ENCODE peak calls at places on chromosomes 11 and 22, in eight cellular contexts. R, T, N, Q, M, J, E and Y are unnamed samples.

GRCh38 chr11:93570759-93571413 is 27.7 kb upstream of the SMCO4 start:
- DNase-seq in R (no peak), T (no peak), N (peak), Q (peak), M (no peak), J (peak), E (no peak), Y (no peak)

GRCh38 chr11:9823439-9823838 is 159.6 kb downstream of the SWAP70 start:
- DNase-seq in R (no peak), T (no peak), N (no peak), Q (no peak), M (no peak), J (no peak), E (no peak), Y (no peak)

GRCh38 chr11:103959279-103959930 is 77.0 kb upstream of the DDI1 start:
- DNase-seq in R (no peak), T (no peak), N (no peak), Q (no peak), M (no peak), J (peak), E (no peak), Y (no peak)

GRCh38 chr11:133934599-133935550 is 21.9 kb downstream of the IGSF9B start:
- DNase-seq in R (peak), T (no peak), N (no peak), Q (no peak), M (no peak), J (peak), E (no peak), Y (no peak)

GRCh38 chr11:57318178-57318577 is 6.6 kb downstream of the TNKS1BP1 start:
- DNase-seq in R (no peak), T (no peak), N (no peak), Q (no peak), M (no peak), J (peak), E (no peak), Y (no peak)

GRCh38 chr22:28395920-28396447 is 283.7 kb downstream of the TTC28 start:
- DNase-seq in R (no peak), T (no peak), N (no peak), Q (peak), M (no peak), J (peak), E (no peak), Y (no peak)

GRCh38 chr11:14036495-14036894 is 74.0 kb downstream of the SPON1 start:
- DNase-seq in R (no peak), T (no peak), N (no peak), Q (no peak), M (no peak), J (no peak), E (no peak), Y (no peak)

GRCh38 chr11:134792044-134792443 is 380.0 kb upstream of the B3GAT1 start:
- DNase-seq in R (no peak), T (no peak), N (no peak), Q (no peak), M (no peak), J (no peak), E (no peak), Y (no peak)

GRCh38 chr22:17559188-17559587 is 4.1 kb upstream of the SLC25A18 start:
- DNase-seq in R (no peak), T (no peak), N (no peak), Q (no peak), M (no peak), J (no peak), E (no peak), Y (no peak)

GRCh38 chr11:9565822-9566560 is 7.5 kb upstream of the WEE1 start:
- DNase-seq in R (peak), T (no peak), N (peak), Q (peak), M (peak), J (peak), E (no peak), Y (no peak)

GRCh38 chr11:1384206-1384965 is 5.3 kb upstream of the BRSK2 start:
- DNase-seq in R (no peak), T (no peak), N (no peak), Q (no peak), M (no peak), J (no peak), E (no peak), Y (no peak)

GRCh38 chr11:116193321-116194114 is 579.3 kb downstream of the BUD13 start:
- DNase-seq in R (no peak), T (peak), N (peak), Q (peak), M (peak), J (peak), E (no peak), Y (peak)

GRCh38 chr22:44202261-44202789 is 21.6 kb downstream of the PARVG start:
- DNase-seq in R (no peak), T (no peak), N (peak), Q (no peak), M (no peak), J (peak), E (no peak), Y (no peak)

GRCh38 chr11:111871693-111872161 is 346 bp upstream of the ALG9 start:
- DNase-seq in R (no peak), T (no peak), N (no peak), Q (no peak), M (no peak), J (no peak), E (no peak), Y (no peak)

GRCh38 chr11:114295676-114296081 is 520 bp upstream of the NNMT start:
- DNase-seq in R (no peak), T (no peak), N (no peak), Q (no peak), M (no peak), J (no peak), E (peak), Y (no peak)

GRCh38 chr11:94558468-94558867 is 8.7 kb upstream of the PIWIL4 start:
- DNase-seq in R (no peak), T (no peak), N (no peak), Q (no peak), M (no peak), J (no peak), E (no peak), Y (no peak)

GRCh38 chr11:78039391-78039918 is 16.4 kb upstream of the KCTD14 start:
- DNase-seq in R (no peak), T (no peak), N (no peak), Q (no peak), M (no peak), J (no peak), E (no peak), Y (no peak)

GRCh38 chr22:45830531-45831245 is 146.3 kb downstream of the WNT7B start:
- DNase-seq in R (no peak), T (no peak), N (no peak), Q (no peak), M (no peak), J (peak), E (no peak), Y (no peak)

GRCh38 chr22:23874871-23875270 is 17.2 kb downstream of the SLC2A11 start:
- DNase-seq in R (no peak), T (no peak), N (no peak), Q (no peak), M (no peak), J (no peak), E (no peak), Y (no peak)

GRCh38 chr11:41451011-41451410 is 8.4 kb downstream of the LRRC4C start:
- DNase-seq in R (no peak), T (no peak), N (no peak), Q (no peak), M (no peak), J (no peak), E (no peak), Y (no peak)

GRCh38 chr11:83864412-83865057 is 578.4 kb upstream of the CCDC90B start:
- DNase-seq in R (no peak), T (no peak), N (no peak), Q (no peak), M (no peak), J (no peak), E (no peak), Y (no peak)

GRCh38 chr11:35178862-35179261 is 39.9 kb downstream of the CD44 start:
- DNase-seq in R (no peak), T (no peak), N (no peak), Q (no peak), M (no peak), J (peak), E (no peak), Y (no peak)

GRCh38 chr11:132448334-132448995 is 1078.0 kb downstream of the NTM start:
- DNase-seq in R (no peak), T (no peak), N (no peak), Q (no peak), M (no peak), J (no peak), E (no peak), Y (no peak)
- TF ChIP-seq CTCF in R (no peak), T (peak), N (no peak), Q (no peak), M (no peak), J (no peak), E (no peak), Y (no peak)

DNA sequence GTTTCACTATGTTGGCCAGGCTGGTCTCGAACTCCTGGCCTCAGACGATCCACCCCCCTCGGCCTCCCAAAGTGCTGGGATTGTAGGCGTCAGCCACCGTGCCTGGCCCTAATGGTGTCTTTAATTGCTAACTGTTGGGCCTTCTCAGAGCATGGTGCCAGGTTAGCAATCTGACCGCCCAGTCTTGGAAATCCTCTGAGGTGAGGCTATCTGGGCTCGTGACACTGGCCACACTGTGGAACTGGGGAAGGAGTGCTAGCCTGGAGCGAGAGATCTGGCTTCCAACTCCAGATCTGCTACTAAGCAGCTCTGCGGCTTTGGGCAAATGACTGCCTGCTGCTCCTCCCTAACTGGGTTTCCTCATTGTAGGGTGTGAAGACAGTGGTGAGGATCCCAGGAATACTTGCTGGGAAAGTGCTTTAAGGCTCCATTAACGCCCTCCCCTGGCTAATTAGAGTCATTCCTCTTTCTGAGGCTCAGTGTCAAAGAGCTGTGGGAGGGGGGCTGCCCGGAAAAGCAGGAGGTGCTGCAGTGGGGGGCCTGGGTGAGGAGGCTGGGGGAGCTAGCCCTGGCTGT is 35.4 kb downstream of the CHRDL2 start:
- DNase-seq in R (no peak), T (no peak), N (no peak), Q (no peak), M (no peak), J (peak), E (no peak), Y (no peak)
- TF ChIP-seq CTCF in R (no peak), T (no peak), N (no peak), Q (no peak), M (no peak), J (no peak), E (no peak), Y (no peak)

GRCh38 chr11:69894126-69895047 is 75.2 kb upstream of the FGF3 start:
- DNase-seq in R (no peak), T (no peak), N (no peak), Q (no peak), M (peak), J (no peak), E (no peak), Y (no peak)
- TF ChIP-seq CTCF in R (no peak), T (no peak), N (no peak), Q (no peak), M (no peak), J (no peak), E (no peak), Y (no peak)

GRCh38 chr11:66264893-66265292 is 3.5 kb upstream of the RAB1B start:
- DNase-seq in R (no peak), T (no peak), N (no peak), Q (no peak), M (peak), J (no peak), E (no peak), Y (peak)
- TF ChIP-seq CTCF in R (no peak), T (peak), N (peak), Q (peak), M (peak), J (peak), E (peak), Y (peak)

DNA sequence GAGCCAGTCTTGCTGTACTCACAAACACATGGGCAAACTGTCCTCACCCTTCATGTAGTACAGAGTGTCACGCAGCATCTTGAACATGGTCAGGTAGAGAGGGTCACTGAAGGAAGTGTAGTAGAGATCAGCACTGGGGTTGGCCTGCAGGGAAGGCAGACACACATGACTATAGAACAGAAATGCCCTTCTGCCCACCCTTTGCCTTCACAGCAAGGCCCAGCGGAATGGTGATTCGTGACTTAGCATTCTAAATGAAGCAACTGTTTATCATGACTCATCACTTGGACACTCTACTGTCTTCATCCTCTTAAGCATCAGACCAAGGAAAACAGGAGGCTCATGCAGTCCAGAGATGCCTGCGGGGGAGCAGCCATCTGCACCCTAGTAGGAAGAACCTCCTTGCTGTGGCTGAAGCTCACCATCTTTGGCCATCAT is 33.4 kb downstream of the SERPIND1 start:
- DNase-seq in R (no peak), T (no peak), N (peak), Q (peak), M (no peak), J (peak), E (no peak), Y (no peak)
- TF ChIP-seq CTCF in R (no peak), T (no peak), N (no peak), Q (no peak), M (no peak), J (no peak), E (no peak), Y (no peak)

GRCh38 chr11:69166186-69167115 is 10.7 kb downstream of the SMIM38 start:
- DNase-seq in R (no peak), T (no peak), N (peak), Q (peak), M (no peak), J (peak), E (no peak), Y (no peak)
- TF ChIP-seq CTCF in R (no peak), T (no peak), N (peak), Q (peak), M (no peak), J (peak), E (peak), Y (no peak)

GRCh38 chr22:47168900-47169800 is 406.7 kb downstream of the TBC1D22A start:
- DNase-seq in R (no peak), T (no peak), N (no peak), Q (no peak), M (peak), J (peak), E (no peak), Y (no peak)
- TF ChIP-seq CTCF in R (no peak), T (peak), N (peak), Q (peak), M (peak), J (peak), E (peak), Y (peak)